ENCODE peak calls at places on chromosomes 6 and 20, in six cellular contexts. R is HepG2, A is K562, T is H1, X is GM12878, F is HCT116. V is an unnamed sample.

GRCh38 chr6:143299253-143300166 is 151.0 kb downstream of the ADAT2 start:
- DNase-seq in T (no peak), A (no peak), X (no peak), R (no peak), F (no peak), V (no peak)

GRCh38 chr6:41671376-41671775 is 33.1 kb downstream of the MDFI start:
- DNase-seq in X (no peak), F (no peak), R (no peak), A (no peak), T (no peak), V (no peak)

GRCh38 chr20:51265366-51265765 is 242.5 kb upstream of the KCNG1 start:
- DNase-seq in A (no peak), R (no peak), T (no peak), X (no peak), F (no peak), V (no peak)

GRCh38 chr6:16163535-16164300 is 34.8 kb downstream of the MYLIP start:
- DNase-seq in X (no peak), A (no peak), T (no peak), F (no peak), R (no peak), V (no peak)

GRCh38 chr20:63435552-63435951 is 36.9 kb downstream of the KCNQ2 start:
- DNase-seq in T (no peak), F (no peak), X (no peak), R (no peak), A (no peak), V (no peak)

GRCh38 chr20:38856570-38856969 is 51.1 kb downstream of the PPP1R16B start:
- DNase-seq in T (no peak), F (no peak), X (no peak), R (no peak), A (no peak), V (no peak)

GRCh38 chr6:147063469-147064031 is 140.7 kb upstream of the STXBP5 start:
- DNase-seq in F (peak; percentile 64), T (no peak), R (peak; percentile 70), A (no peak), X (no peak), V (no peak)

GRCh38 chr6:28980797-28981390 is 24.2 kb downstream of the ZNF311 start:
- DNase-seq in A (peak; percentile 84), X (peak; percentile 11), T (peak; percentile 72), F (peak; percentile 80), R (peak; percentile 100), V (no peak)

GRCh38 chr6:118467181-118467580 is 80.9 kb upstream of the PLN start:
- DNase-seq in X (no peak), A (no peak), F (no peak), T (no peak), R (no peak), V (no peak)

GRCh38 chr6:9397981-9398559 is 962.7 kb upstream of the SLC35B3 start:
- DNase-seq in X (no peak), R (no peak), T (no peak), A (no peak), F (no peak), V (no peak)

GRCh38 chr6:27280540-27281000 is 31.5 kb downstream of the POM121L2 start:
- DNase-seq in A (peak; percentile 60), X (no peak), R (peak; percentile 10), T (no peak), F (peak; percentile 35), V (no peak)

GRCh38 chr6:126904176-126904575 is 214.3 kb upstream of the RSPO3 start:
- DNase-seq in A (no peak), T (no peak), F (no peak), R (no peak), X (no peak), V (no peak)

GRCh38 chr6:6781172-6781876 is 192.8 kb downstream of the LY86 start:
- DNase-seq in X (no peak), A (no peak), T (no peak), F (peak; percentile 68), R (no peak), V (no peak)

GRCh38 chr6:19569563-19569962 is 267.6 kb upstream of the ID4 start:
- DNase-seq in R (no peak), F (no peak), T (no peak), X (no peak), A (no peak), V (no peak)

GRCh38 chr6:43076093-43076927 is at the start of gene PTK7:
- DNase-seq in X (no peak), R (peak; percentile 74), F (no peak), T (peak; percentile 88), A (peak; percentile 93), V (peak; percentile 69)

GRCh38 chr6:11307226-11307625 is 74.8 kb upstream of the NEDD9 start:
- DNase-seq in A (no peak), F (no peak), X (no peak), T (no peak), R (no peak), V (no peak)

GRCh38 chr6:74671558-74672025 is 534.3 kb downstream of the COL12A1 start:
- DNase-seq in X (no peak), A (no peak), R (no peak), F (no peak), T (no peak), V (no peak)

DNA sequence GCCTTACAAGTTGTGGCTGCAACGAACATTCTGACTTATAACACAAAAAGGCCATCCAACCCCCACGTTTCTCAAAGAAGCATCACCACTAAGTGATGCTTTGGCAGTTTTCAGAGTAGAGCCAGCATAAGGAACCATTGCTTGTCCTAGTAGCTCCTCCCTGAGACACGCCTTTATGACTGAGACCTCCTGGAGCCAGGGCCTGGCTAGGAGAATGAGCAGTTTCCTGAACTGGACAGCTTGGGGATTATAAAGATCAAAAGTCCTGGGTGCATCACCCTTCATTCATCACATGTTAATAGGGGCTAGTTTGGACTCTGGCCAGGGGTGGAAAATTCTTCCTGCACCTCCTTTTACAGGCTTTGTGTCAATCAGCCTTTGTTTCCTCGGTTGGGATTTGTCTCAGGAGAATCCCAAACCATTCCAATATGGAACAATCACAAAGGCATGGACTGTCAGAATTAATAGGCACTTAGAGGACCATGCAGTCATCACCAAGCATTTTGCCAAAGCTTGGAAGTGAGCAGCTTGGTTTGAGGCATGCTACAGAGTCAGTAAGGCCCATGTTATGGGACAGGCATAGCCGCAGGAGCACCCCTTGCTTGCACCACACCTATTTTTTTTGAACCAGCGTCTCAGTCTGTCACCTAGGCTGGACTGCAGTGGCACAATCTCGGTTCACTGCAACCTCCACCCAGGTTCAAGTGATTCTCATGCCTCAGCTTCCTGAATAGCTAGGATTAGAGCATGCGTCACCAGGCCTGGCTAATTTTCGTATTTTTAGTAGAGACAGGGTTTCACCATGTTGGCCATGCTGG is 64.9 kb upstream of the TGM3 start:
- DNase-seq in X (no peak), A (no peak), F (no peak), T (no peak), R (no peak), V (no peak)
- TF ChIP-seq ZNF274 in X (no peak), A (no peak), F (no peak), T (no peak), R (no peak), V (no peak)

GRCh38 chr20:8305449-8305978 is 173.4 kb downstream of the PLCB1 start:
- DNase-seq in R (peak; percentile 83), F (peak; percentile 67), T (peak; percentile 75), X (peak; percentile 30), A (peak; percentile 34), V (peak; percentile 57)

GRCh38 chr20:8304124-8304800 is 172.2 kb downstream of the PLCB1 start:
- DNase-seq in A (no peak), R (no peak), F (no peak), X (no peak), T (no peak), V (no peak)

GRCh38 chr20:8303651-8304050 is 171.6 kb downstream of the PLCB1 start:
- DNase-seq in A (no peak), R (no peak), F (no peak), X (no peak), T (no peak), V (no peak)

GRCh38 chr20:8299921-8300320 is 167.9 kb downstream of the PLCB1 start:
- DNase-seq in F (no peak), A (no peak), X (no peak), R (no peak), T (no peak), V (no peak)

DNA sequence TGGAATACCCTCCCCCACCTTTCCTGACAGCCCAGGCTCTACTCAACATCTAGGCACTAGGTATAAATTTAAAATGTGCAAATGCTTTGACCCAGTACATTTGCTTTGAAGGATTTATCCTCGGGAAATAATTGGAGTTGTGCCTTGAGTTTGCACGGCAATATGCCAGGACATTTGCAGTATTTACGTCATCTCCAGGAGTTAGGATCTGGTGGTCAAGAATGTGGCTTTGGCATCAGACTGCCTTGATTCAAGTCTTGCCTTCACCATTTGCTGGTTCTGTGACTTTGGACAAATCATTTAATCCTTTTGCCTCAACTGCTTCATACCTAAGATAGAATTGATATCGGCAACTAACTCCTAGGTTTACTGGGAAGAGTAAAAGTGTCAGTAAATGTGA is 169.6 kb downstream of the PLCB1 start:
- DNase-seq in F (no peak), T (no peak), A (no peak), X (no peak), R (no peak), V (no peak)
- TF ChIP-seq ZNF274 in F (no peak), T (no peak), A (no peak), X (no peak), R (no peak), V (no peak)

DNA sequence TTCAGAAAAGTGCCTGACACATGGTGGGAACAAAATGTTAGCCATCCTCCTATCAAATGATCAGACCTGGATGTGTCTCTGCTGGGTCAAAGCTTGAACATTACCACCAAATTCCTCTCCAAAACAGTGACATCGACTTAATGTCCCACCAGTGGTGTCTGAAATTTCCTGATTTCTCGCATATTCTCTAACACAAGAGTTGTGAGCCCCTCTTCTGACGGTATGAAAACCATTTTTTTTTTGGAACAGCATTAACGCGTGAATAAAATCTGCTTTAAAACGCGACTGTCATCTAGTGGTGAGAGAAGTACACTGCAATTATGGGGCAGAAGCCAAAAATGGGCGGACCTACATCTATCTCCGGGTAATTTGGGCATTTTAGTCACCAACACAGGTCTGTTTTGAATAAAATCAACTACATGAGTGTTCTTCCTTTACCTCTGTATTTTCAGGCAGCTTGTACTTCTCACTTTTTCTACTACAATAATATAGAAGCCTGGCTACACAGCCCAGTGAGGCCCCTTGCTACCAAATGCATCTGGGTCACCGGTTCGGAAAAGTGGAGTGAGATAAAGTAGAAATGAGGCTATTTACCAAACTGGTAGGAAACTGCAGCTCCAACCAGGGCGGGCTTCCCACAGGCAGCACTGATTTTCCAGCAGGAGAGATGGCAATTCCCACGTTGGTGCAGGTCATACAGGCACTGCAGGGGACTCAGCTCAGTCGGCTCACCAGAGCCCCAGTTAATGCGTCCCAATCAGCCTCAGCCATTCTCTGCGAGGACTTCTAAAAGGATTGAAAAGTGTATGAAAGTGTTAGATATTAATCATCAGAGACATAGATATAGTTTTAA is 27.4 kb downstream of the MGME1 start:
- DNase-seq in A (peak; percentile 52), T (no peak), F (peak; percentile 26), R (peak; percentile 70), X (no peak), V (peak; percentile 20)
- TF ChIP-seq ZNF274 in A (no peak), T (no peak), F (no peak), R (no peak), X (no peak), V (no peak)

DNA sequence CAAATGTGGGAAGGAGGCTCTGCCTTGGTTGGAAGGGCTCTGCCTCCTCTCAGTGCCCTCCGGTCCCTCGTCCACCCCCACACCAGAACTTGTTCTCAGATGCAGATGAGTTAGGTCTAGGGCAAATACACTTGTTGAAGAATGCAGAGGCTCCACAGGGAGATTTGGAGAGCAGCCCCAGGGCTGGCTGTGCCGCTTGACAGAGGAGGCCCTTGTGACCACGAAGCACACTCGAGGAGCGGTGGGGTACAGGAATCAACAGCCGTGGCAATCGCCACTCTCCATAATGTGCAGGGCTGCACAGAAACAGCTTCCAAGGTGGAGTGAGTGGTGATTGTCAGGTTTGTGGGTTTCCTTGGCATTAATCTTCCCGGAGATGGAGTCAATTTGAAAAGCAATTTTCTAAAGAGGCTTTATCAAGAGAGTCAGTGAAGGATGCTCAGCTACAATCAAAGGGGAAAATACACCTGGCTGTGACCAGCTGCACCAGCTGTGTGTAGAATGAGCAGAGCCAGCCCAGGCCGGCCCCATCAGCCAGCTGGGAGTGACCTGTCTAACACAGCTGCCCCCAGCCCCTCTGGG is 59.5 kb downstream of the BFSP1 start:
- DNase-seq in F (no peak), A (no peak), T (peak; percentile 41), X (no peak), R (no peak), V (no peak)
- TF ChIP-seq ZNF274 in F (no peak), A (no peak), T (no peak), X (no peak), R (no peak), V (no peak)